ENCODE peak calls at places on chromosomes 3 and 15, in six cellular contexts. One of them, this sample, is unnamed.
A peak's percentile ranks its signal among the peaks of the same experiment; 100 is the strongest.

GRCh38 chr3:152508705-152509104 is 240.0 kb downstream of the MBNL1 start:
- DNase-seq in astrocyte of the spinal cord: no peak
- DNase-seq in MM.1S: peak; percentile 14
- DNase-seq in iPS DF 6.9: no peak
- DNase-seq in skeletal muscle cell: no peak
- DNase-seq in A549: peak; percentile 27
- DNase-seq in this sample: peak; percentile 45

GRCh38 chr3:32467333-32468070 is 35.1 kb downstream of the CMTM6 start:
- DNase-seq in astrocyte of the spinal cord: peak; percentile 74
- DNase-seq in MM.1S: peak; percentile 69
- DNase-seq in iPS DF 6.9: peak; percentile 57
- DNase-seq in skeletal muscle cell: no peak
- DNase-seq in A549: peak; percentile 64
- DNase-seq in this sample: peak; percentile 72

GRCh38 chr3:194579091-194579606 is 54.1 kb downstream of the TMEM44 start:
- DNase-seq in astrocyte of the spinal cord: no peak
- DNase-seq in MM.1S: no peak
- DNase-seq in iPS DF 6.9: no peak
- DNase-seq in skeletal muscle cell: no peak
- DNase-seq in A549: no peak
- DNase-seq in this sample: no peak

GRCh38 chr3:143124683-143125520 is 5.3 kb downstream of the CHST2 start:
- DNase-seq in astrocyte of the spinal cord: no peak
- DNase-seq in MM.1S: no peak
- DNase-seq in iPS DF 6.9: no peak
- DNase-seq in skeletal muscle cell: no peak
- DNase-seq in A549: no peak
- DNase-seq in this sample: no peak

GRCh38 chr3:104005815-104006214 is 1360.9 kb upstream of the ALCAM start:
- DNase-seq in astrocyte of the spinal cord: peak; percentile 8
- DNase-seq in MM.1S: no peak
- DNase-seq in iPS DF 6.9: no peak
- DNase-seq in skeletal muscle cell: no peak
- DNase-seq in A549: no peak
- DNase-seq in this sample: peak; percentile 64

GRCh38 chr15:83206387-83206970 is 1.1 kb downstream of the HDGFL3 start:
- DNase-seq in astrocyte of the spinal cord: peak; percentile 38
- DNase-seq in MM.1S: no peak
- DNase-seq in iPS DF 6.9: no peak
- DNase-seq in skeletal muscle cell: no peak
- DNase-seq in A549: peak; percentile 32
- DNase-seq in this sample: no peak

GRCh38 chr15:60529332-60529731 is 50.4 kb upstream of the ICE2 start:
- DNase-seq in astrocyte of the spinal cord: no peak
- DNase-seq in MM.1S: no peak
- DNase-seq in iPS DF 6.9: no peak
- DNase-seq in skeletal muscle cell: no peak
- DNase-seq in A549: no peak
- DNase-seq in this sample: no peak

GRCh38 chr3:194079702-194080172 is 56.2 kb upstream of the HES1 start:
- DNase-seq in astrocyte of the spinal cord: no peak
- DNase-seq in MM.1S: no peak
- DNase-seq in iPS DF 6.9: no peak
- DNase-seq in skeletal muscle cell: no peak
- DNase-seq in A549: no peak
- DNase-seq in this sample: no peak

GRCh38 chr3:135576786-135577185 is 388.7 kb upstream of the PPP2R3A start:
- DNase-seq in astrocyte of the spinal cord: no peak
- DNase-seq in MM.1S: no peak
- DNase-seq in iPS DF 6.9: no peak
- DNase-seq in skeletal muscle cell: no peak
- DNase-seq in A549: no peak
- DNase-seq in this sample: no peak

GRCh38 chr3:134625885-134626741 is 24.7 kb downstream of the KY start:
- DNase-seq in astrocyte of the spinal cord: no peak
- DNase-seq in MM.1S: no peak
- DNase-seq in iPS DF 6.9: no peak
- DNase-seq in skeletal muscle cell: no peak
- DNase-seq in A549: no peak
- DNase-seq in this sample: no peak

GRCh38 chr3:11445883-11446282 is 173.7 kb downstream of the ATG7 start:
- DNase-seq in astrocyte of the spinal cord: peak; percentile 64
- DNase-seq in MM.1S: no peak
- DNase-seq in iPS DF 6.9: no peak
- DNase-seq in skeletal muscle cell: no peak
- DNase-seq in A549: no peak
- DNase-seq in this sample: no peak

GRCh38 chr3:105470851-105471250 is 104.1 kb downstream of the ALCAM start:
- DNase-seq in astrocyte of the spinal cord: no peak
- DNase-seq in MM.1S: no peak
- DNase-seq in iPS DF 6.9: no peak
- DNase-seq in skeletal muscle cell: no peak
- DNase-seq in A549: no peak
- DNase-seq in this sample: no peak

GRCh38 chr3:194163697-194164096 is 27.7 kb downstream of the HES1 start:
- DNase-seq in astrocyte of the spinal cord: no peak
- DNase-seq in MM.1S: no peak
- DNase-seq in iPS DF 6.9: no peak
- DNase-seq in skeletal muscle cell: no peak
- DNase-seq in A549: no peak
- DNase-seq in this sample: no peak

GRCh38 chr15:38666865-38667264 is 102.3 kb upstream of the RASGRP1 start:
- DNase-seq in astrocyte of the spinal cord: no peak
- DNase-seq in MM.1S: no peak
- DNase-seq in iPS DF 6.9: no peak
- DNase-seq in skeletal muscle cell: no peak
- DNase-seq in A549: no peak
- DNase-seq in this sample: no peak

GRCh38 chr3:25448750-25449684 is 21.0 kb downstream of the RARB start:
- DNase-seq in astrocyte of the spinal cord: peak; percentile 93
- DNase-seq in MM.1S: no peak
- DNase-seq in iPS DF 6.9: no peak
- DNase-seq in skeletal muscle cell: peak; percentile 71
- DNase-seq in A549: peak; percentile 60
- DNase-seq in this sample: peak; percentile 28

GRCh38 chr3:8625991-8626390 is 18.6 kb downstream of the SSUH2 start:
- DNase-seq in astrocyte of the spinal cord: no peak
- DNase-seq in MM.1S: no peak
- DNase-seq in iPS DF 6.9: no peak
- DNase-seq in skeletal muscle cell: peak; percentile 27
- DNase-seq in A549: no peak
- DNase-seq in this sample: peak; percentile 23

GRCh38 chr3:24386458-24386857 is 108.2 kb downstream of the THRB start:
- DNase-seq in astrocyte of the spinal cord: no peak
- DNase-seq in MM.1S: no peak
- DNase-seq in iPS DF 6.9: no peak
- DNase-seq in skeletal muscle cell: no peak
- DNase-seq in A549: no peak
- DNase-seq in this sample: no peak

GRCh38 chr15:48564690-48565089 is 80.8 kb downstream of the FBN1 start:
- DNase-seq in astrocyte of the spinal cord: no peak
- DNase-seq in MM.1S: no peak
- DNase-seq in iPS DF 6.9: no peak
- DNase-seq in skeletal muscle cell: no peak
- DNase-seq in A549: no peak
- DNase-seq in this sample: peak; percentile 62

GRCh38 chr15:31236184-31237041 is 90.2 kb upstream of the KLF13 start:
- DNase-seq in astrocyte of the spinal cord: peak; percentile 96
- DNase-seq in MM.1S: peak; percentile 40
- DNase-seq in iPS DF 6.9: no peak
- DNase-seq in skeletal muscle cell: peak; percentile 86
- DNase-seq in A549: peak; percentile 85
- DNase-seq in this sample: peak; percentile 85

GRCh38 chr15:62066663-62067447 is at the start of gene C2CD4A:
- DNase-seq in astrocyte of the spinal cord: peak; percentile 55
- DNase-seq in MM.1S: peak; percentile 56
- DNase-seq in iPS DF 6.9: peak; percentile 61
- DNase-seq in skeletal muscle cell: no peak
- DNase-seq in A549: peak; percentile 72
- DNase-seq in this sample: peak; percentile 86

GRCh38 chr3:15591235-15591634 is 10.1 kb downstream of the HACL1 start:
- DNase-seq in astrocyte of the spinal cord: no peak
- DNase-seq in MM.1S: no peak
- DNase-seq in iPS DF 6.9: no peak
- DNase-seq in skeletal muscle cell: no peak
- DNase-seq in A549: no peak
- DNase-seq in this sample: no peak

GRCh38 chr3:147406255-147407023 is at the start of gene ZIC4:
- DNase-seq in astrocyte of the spinal cord: peak; percentile 75
- DNase-seq in MM.1S: no peak
- DNase-seq in iPS DF 6.9: no peak
- DNase-seq in skeletal muscle cell: no peak
- DNase-seq in A549: no peak
- DNase-seq in this sample: no peak
- H3K4me3 ChIP-seq in astrocyte of the spinal cord: peak within 1 kb of the TSS; percentile 54
- H3K4me3 ChIP-seq in MM.1S: peak within 1 kb of the TSS; percentile 29
- H3K4me3 ChIP-seq in iPS DF 6.9: no peak within 1 kb of the TSS
- H3K4me3 ChIP-seq in skeletal muscle cell: no peak within 1 kb of the TSS
- H3K4me3 ChIP-seq in A549: no peak within 1 kb of the TSS
- H3K4me3 ChIP-seq in this sample: no peak within 1 kb of the TSS

DNA sequence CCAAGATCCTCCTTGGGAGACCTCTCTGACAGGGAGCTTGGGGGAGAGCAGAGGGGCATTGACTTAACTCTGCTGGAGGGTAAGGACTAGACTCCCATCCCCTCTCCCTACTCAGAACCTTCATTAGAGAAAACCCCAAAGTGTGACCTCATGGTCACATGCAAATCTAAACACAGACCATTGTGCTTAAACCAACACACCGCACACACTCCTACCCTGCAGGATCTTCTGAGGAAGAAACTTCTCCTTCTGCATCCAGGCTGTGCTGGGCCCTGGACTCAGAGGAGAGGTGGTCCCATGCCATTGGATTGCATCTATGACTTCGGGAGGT is 797 bp upstream of the PARP16 start:
- DNase-seq in astrocyte of the spinal cord: no peak
- DNase-seq in MM.1S: no peak
- DNase-seq in iPS DF 6.9: no peak
- DNase-seq in skeletal muscle cell: no peak
- DNase-seq in A549: no peak
- DNase-seq in this sample: no peak
- H3K4me3 ChIP-seq in astrocyte of the spinal cord: no peak overlapping the region
- H3K4me3 ChIP-seq in MM.1S: peak overlapping the region; percentile 71
- H3K4me3 ChIP-seq in iPS DF 6.9: no peak overlapping the region
- H3K4me3 ChIP-seq in skeletal muscle cell: no peak overlapping the region
- H3K4me3 ChIP-seq in A549: peak overlapping the region; percentile 65
- H3K4me3 ChIP-seq in this sample: no peak overlapping the region

GRCh38 chr3:21446027-21446426 is 305.0 kb downstream of the ZNF385D start:
- DNase-seq in astrocyte of the spinal cord: no peak
- DNase-seq in MM.1S: peak; percentile 91
- DNase-seq in iPS DF 6.9: no peak
- DNase-seq in skeletal muscle cell: no peak
- DNase-seq in A549: no peak
- DNase-seq in this sample: no peak

GRCh38 chr3:21446937-21447336 is 304.1 kb downstream of the ZNF385D start:
- DNase-seq in astrocyte of the spinal cord: no peak
- DNase-seq in MM.1S: no peak
- DNase-seq in iPS DF 6.9: no peak
- DNase-seq in skeletal muscle cell: no peak
- DNase-seq in A549: no peak
- DNase-seq in this sample: no peak

GRCh38 chr3:21449738-21450137 is 301.3 kb downstream of the ZNF385D start:
- DNase-seq in astrocyte of the spinal cord: no peak
- DNase-seq in MM.1S: no peak
- DNase-seq in iPS DF 6.9: no peak
- DNase-seq in skeletal muscle cell: no peak
- DNase-seq in A549: no peak
- DNase-seq in this sample: no peak

DNA sequence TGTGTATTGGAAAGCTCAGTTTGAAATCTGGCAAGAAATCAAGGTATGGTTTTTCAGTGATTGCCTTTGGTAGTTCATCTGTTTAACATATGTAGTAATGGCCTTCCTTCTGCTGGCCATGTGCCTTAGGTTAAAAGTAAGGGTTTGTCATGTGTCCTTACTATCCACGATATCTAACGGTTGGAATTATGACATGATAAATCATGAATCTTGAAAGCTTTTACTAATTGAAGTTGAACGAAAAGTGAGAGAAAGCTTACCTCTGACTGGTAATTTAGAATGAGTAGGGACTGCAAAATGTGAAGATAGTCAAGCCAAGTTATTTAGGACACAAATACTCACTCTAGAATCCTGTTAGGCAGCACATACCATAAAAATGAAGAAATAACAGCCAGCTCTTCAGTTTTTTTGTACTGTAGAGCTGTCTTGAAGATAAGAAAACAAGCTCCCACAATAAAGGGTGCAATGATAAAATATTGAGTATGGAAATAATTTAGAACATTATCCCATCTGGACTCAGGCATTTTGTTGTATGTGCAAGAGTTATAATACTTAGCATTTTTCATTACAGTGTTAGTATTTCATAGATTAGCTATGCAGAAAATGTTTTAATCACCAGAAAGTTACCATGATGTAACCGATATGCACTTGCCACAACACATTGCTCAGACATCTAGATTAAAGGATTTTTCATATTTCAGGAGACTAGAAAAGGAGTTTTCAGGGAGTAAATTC is 303.4 kb downstream of the ZNF385D start:
- DNase-seq in astrocyte of the spinal cord: peak; percentile 59
- DNase-seq in MM.1S: no peak
- DNase-seq in iPS DF 6.9: no peak
- DNase-seq in skeletal muscle cell: peak; percentile 13
- DNase-seq in A549: no peak
- DNase-seq in this sample: peak; percentile 5
- H3K4me3 ChIP-seq in astrocyte of the spinal cord: no peak overlapping the region
- H3K4me3 ChIP-seq in MM.1S: no peak overlapping the region
- H3K4me3 ChIP-seq in iPS DF 6.9: no peak overlapping the region
- H3K4me3 ChIP-seq in skeletal muscle cell: no peak overlapping the region
- H3K4me3 ChIP-seq in A549: no peak overlapping the region
- H3K4me3 ChIP-seq in this sample: no peak overlapping the region

GRCh38 chr15:100844167-100844566 is 35.5 kb upstream of the ALDH1A3 start:
- DNase-seq in astrocyte of the spinal cord: no peak
- DNase-seq in MM.1S: no peak
- DNase-seq in iPS DF 6.9: no peak
- DNase-seq in skeletal muscle cell: no peak
- DNase-seq in A549: no peak
- DNase-seq in this sample: no peak

GRCh38 chr15:100841426-100841825 is 38.2 kb upstream of the ALDH1A3 start:
- DNase-seq in astrocyte of the spinal cord: no peak
- DNase-seq in MM.1S: no peak
- DNase-seq in iPS DF 6.9: no peak
- DNase-seq in skeletal muscle cell: no peak
- DNase-seq in A549: no peak
- DNase-seq in this sample: peak; percentile 57

GRCh38 chr15:100847194-100847593 is 32.4 kb upstream of the ALDH1A3 start:
- DNase-seq in astrocyte of the spinal cord: no peak
- DNase-seq in MM.1S: no peak
- DNase-seq in iPS DF 6.9: no peak
- DNase-seq in skeletal muscle cell: no peak
- DNase-seq in A549: no peak
- DNase-seq in this sample: no peak

GRCh38 chr15:100844778-100845177 is 34.9 kb upstream of the ALDH1A3 start:
- DNase-seq in astrocyte of the spinal cord: no peak
- DNase-seq in MM.1S: no peak
- DNase-seq in iPS DF 6.9: no peak
- DNase-seq in skeletal muscle cell: no peak
- DNase-seq in A549: no peak
- DNase-seq in this sample: no peak

GRCh38 chr15:100842756-100843730 is 36.6 kb upstream of the ALDH1A3 start:
- DNase-seq in astrocyte of the spinal cord: peak; percentile 58
- DNase-seq in MM.1S: no peak
- DNase-seq in iPS DF 6.9: no peak
- DNase-seq in skeletal muscle cell: peak; percentile 36
- DNase-seq in A549: no peak
- DNase-seq in this sample: no peak
- H3K4me3 ChIP-seq in astrocyte of the spinal cord: no peak overlapping the region
- H3K4me3 ChIP-seq in MM.1S: no peak overlapping the region
- H3K4me3 ChIP-seq in iPS DF 6.9: no peak overlapping the region
- H3K4me3 ChIP-seq in skeletal muscle cell: no peak overlapping the region
- H3K4me3 ChIP-seq in A549: no peak overlapping the region
- H3K4me3 ChIP-seq in this sample: no peak overlapping the region